ENCODE peak calls at places on chromosomes 16 and 17, in five cellular contexts. E is fibroblast of lung, F is mesendoderm, J is GM23338, U is A549. X is an unnamed sample. For H3K4me1, the result is how much of the 10 kb centered on the place peaks cover.

GRCh38 chr16:12320298-12320706 is 343.8 kb downstream of the SNX29 start:
- DNase-seq in E (peak), U (no peak), J (no peak), F (peak), X (no peak)

GRCh38 chr16:67804853-67805542 is 1.4 kb downstream of the RANBP10 start:
- DNase-seq in U (no peak), J (no peak), F (no peak), E (no peak), X (no peak)

GRCh38 chr16:50316102-50316847 is 49.9 kb downstream of the ADCY7 start:
- DNase-seq in U (no peak), F (no peak), J (no peak), E (peak), X (no peak)

GRCh38 chr16:15820837-15821236 is 36.0 kb downstream of the MYH11 start:
- DNase-seq in F (no peak), J (no peak), E (no peak), U (no peak), X (no peak)

GRCh38 chr16:2209258-2210008 is 1.2 kb downstream of the BRICD5 start:
- DNase-seq in E (no peak), F (no peak), J (no peak), U (no peak), X (no peak)

GRCh38 chr16:4123617-4124300 is 7.5 kb upstream of the ADCY9 start:
- DNase-seq in F (no peak), E (peak), U (no peak), J (no peak), X (no peak)

GRCh38 chr16:88850531-88851199 is 6.1 kb downstream of the GALNS start:
- DNase-seq in J (no peak), E (no peak), U (no peak), F (no peak), X (no peak)

GRCh38 chr16:49733278-49734009 is 122.5 kb downstream of the ZNF423 start:
- DNase-seq in E (no peak), J (no peak), F (no peak), U (no peak), X (no peak)

GRCh38 chr16:54627616-54628015 is 303.0 kb upstream of the IRX5 start:
- DNase-seq in U (no peak), J (no peak), E (peak), F (no peak), X (no peak)

GRCh38 chr17:43212641-43213490 is 1.2 kb downstream of the TMEM106A start:
- DNase-seq in U (no peak), J (no peak), E (peak), F (no peak), X (peak)

GRCh38 chr17:33962857-33963655 is 292.0 kb upstream of the CCL2 start:
- DNase-seq in E (no peak), U (no peak), J (no peak), F (no peak), X (no peak)

GRCh38 chr17:73091770-73092517 is 544 bp downstream of the SLC39A11 start:
- DNase-seq in U (peak), E (peak), J (peak), F (peak), X (no peak)

DNA sequence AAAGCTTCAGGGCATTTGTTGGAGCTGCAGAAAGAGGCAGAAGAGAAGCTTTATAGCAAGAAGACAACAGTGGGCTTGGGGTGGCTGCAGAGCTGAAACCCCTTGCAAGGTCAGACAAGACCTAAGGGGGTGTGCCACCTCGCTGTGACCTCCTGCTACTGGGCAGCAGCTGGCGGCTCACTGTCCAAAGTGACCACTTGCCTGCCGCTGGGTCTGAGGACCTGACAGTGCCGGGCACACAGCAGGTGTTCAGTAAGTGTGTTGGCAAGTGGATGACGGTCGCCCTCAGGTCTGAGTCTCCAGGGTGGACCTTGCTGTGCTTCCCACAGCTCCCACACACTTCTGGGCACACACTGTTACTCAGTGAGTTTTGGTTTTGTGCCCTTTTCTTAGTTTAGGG is 336.5 kb downstream of the C16orf95 start:
- DNase-seq in F (no peak), U (no peak), J (no peak), E (no peak), X (no peak)
- H3K4me2 ChIP-seq in F (no peak), U (no peak), J (no peak), E (no peak), X (no peak)

GRCh38 chr17:48246623-48247022 is 139.1 kb downstream of the SNX11 start:
- DNase-seq in F (peak), J (no peak), E (peak), U (peak), X (no peak)
- H3K27ac ChIP-seq in F (no peak), J (no peak), E (no peak), U (peak), X (no peak)

GRCh38 chr17:50687200-50688066 is 20.3 kb downstream of the ANKRD40 start:
- DNase-seq in U (no peak), J (peak), F (peak), E (peak), X (no peak)
- H3K4me1 ChIP-seq in U (half or more), J (under half), F (under half), E (under half), X (under half)

DNA sequence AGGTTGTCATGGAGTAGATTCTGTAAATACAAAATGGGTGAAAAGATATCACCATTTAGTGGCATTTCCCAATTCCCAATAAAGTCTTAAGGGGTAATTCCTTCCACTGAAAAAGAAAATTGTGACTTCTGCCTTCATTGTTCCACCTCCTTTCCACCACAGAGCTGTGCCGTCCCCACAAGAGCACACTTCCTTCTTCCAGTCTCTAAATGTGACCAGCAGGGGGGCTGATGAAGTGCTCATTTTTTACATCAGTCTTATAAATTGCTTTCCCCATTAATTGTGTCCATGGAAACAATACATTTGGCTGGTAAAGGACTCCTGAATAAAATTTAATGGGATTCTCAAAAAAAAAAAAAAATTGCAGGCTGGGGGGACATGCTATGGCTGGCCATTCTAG is 260.8 kb upstream of the PSMD7 start:
- DNase-seq in U (peak), J (peak), E (no peak), F (peak), X (peak)
- H3K4me2 ChIP-seq in U (no peak), J (no peak), E (no peak), F (no peak), X (no peak)

GRCh38 chr17:31392002-31392855 is 754 bp downstream of the RAB11FIP4 start:
- DNase-seq in U (no peak), J (peak), E (no peak), F (no peak), X (no peak)
- H3K27ac ChIP-seq in U (peak), J (no peak), E (no peak), F (no peak), X (no peak)

GRCh38 chr16:75113541-75114121 is 2.9 kb downstream of the LDHD start:
- DNase-seq in J (no peak), E (no peak), F (no peak), U (no peak), X (no peak)
- H3K4me1 ChIP-seq in J (half or more), E (under half), F (under half), U (under half), X (under half)

X was measured in DND-41.